ENCODE peak calls at places on chromosomes 12 and 14, in five cellular contexts. Q, W, D, R and Z are unnamed samples.

GRCh38 chr14:51454351-51454750 is 197.4 kb upstream of the FRMD6 start:
- DNase-seq in W (no peak), D (no peak), R (no peak), Q (no peak), Z (no peak)

GRCh38 chr12:115398311-115398781 is 714.4 kb upstream of the TBX3 start:
- DNase-seq in D (no peak), R (no peak), Q (no peak), W (no peak), Z (no peak)

GRCh38 chr14:56474419-56475022 is 105.1 kb upstream of the TMEM260 start:
- DNase-seq in D (peak), Q (no peak), W (no peak), R (peak), Z (no peak)

GRCh38 chr14:53640695-53641094 is 315.9 kb downstream of the BMP4 start:
- DNase-seq in W (no peak), Q (no peak), R (no peak), D (peak), Z (no peak)

GRCh38 chr12:51218607-51219161 is 822 bp upstream of the POU6F1 start:
- DNase-seq in Q (no peak), W (peak), D (no peak), R (no peak), Z (no peak)

GRCh38 chr14:64733899-64734298 is 29.7 kb downstream of the PLEKHG3 start:
- DNase-seq in D (no peak), Q (no peak), W (no peak), R (no peak), Z (no peak)

GRCh38 chr12:69534389-69534822 is 50.9 kb upstream of the CCT2 start:
- DNase-seq in R (peak), D (peak), W (peak), Q (peak), Z (peak)

GRCh38 chr14:61337893-61338292 is 16.5 kb downstream of the PRKCH start:
- DNase-seq in R (no peak), W (no peak), Q (no peak), D (no peak), Z (no peak)

GRCh38 chr12:80316141-80316700 is 127.8 kb upstream of the PTPRQ start:
- DNase-seq in Q (no peak), R (no peak), D (no peak), W (no peak), Z (no peak)

GRCh38 chr12:111066744-111067437 is 146.5 kb upstream of the MYL2 start:
- DNase-seq in Q (no peak), W (no peak), D (no peak), R (no peak), Z (no peak)

GRCh38 chr12:59459966-59460365 is 135.9 kb upstream of the SLC16A7 start:
- DNase-seq in W (no peak), R (no peak), Q (no peak), D (peak), Z (peak)

GRCh38 chr14:85418716-85419115 is 111.2 kb upstream of the FLRT2 start:
- DNase-seq in Q (no peak), R (no peak), D (no peak), W (no peak), Z (no peak)

GRCh38 chr12:55724226-55724939 is 4.2 kb downstream of the RDH5 start:
- DNase-seq in D (peak), W (no peak), Q (no peak), R (no peak), Z (no peak)

GRCh38 chr14:70821916-70822705 is 12.8 kb upstream of the MAP3K9 start:
- DNase-seq in W (peak), D (peak), Q (peak), R (no peak), Z (no peak)

GRCh38 chr14:105177082-105177481 is 4.0 kb downstream of the NUDT14 start:
- DNase-seq in R (no peak), W (no peak), D (no peak), Q (no peak), Z (no peak)

GRCh38 chr14:72054929-72055328 is 122.7 kb downstream of the RGS6 start:
- DNase-seq in W (no peak), Q (no peak), D (no peak), R (no peak), Z (no peak)

GRCh38 chr14:32509632-32510187 is 180.6 kb downstream of the AKAP6 start:
- DNase-seq in R (peak), Q (peak), D (peak), W (peak), Z (no peak)

GRCh38 chr14:69484444-69485113 is at the start of gene PLEKHD1:
- DNase-seq in D (no peak), Q (no peak), R (no peak), W (no peak), Z (no peak)

GRCh38 chr14:54784657-54785056 is 118.0 kb downstream of the GCH1 start:
- DNase-seq in Q (peak), D (no peak), R (no peak), W (no peak), Z (no peak)

GRCh38 chr14:54783660-54784015 is 119.0 kb downstream of the GCH1 start:
- DNase-seq in R (no peak), D (no peak), W (no peak), Q (no peak), Z (no peak)

GRCh38 chr14:54781936-54782802 is 120.5 kb downstream of the GCH1 start:
- DNase-seq in R (no peak), D (no peak), Q (no peak), W (no peak), Z (no peak)

GRCh38 chr14:54784060-54784459 is 118.6 kb downstream of the GCH1 start:
- DNase-seq in R (no peak), W (no peak), Q (peak), D (no peak), Z (no peak)

DNA sequence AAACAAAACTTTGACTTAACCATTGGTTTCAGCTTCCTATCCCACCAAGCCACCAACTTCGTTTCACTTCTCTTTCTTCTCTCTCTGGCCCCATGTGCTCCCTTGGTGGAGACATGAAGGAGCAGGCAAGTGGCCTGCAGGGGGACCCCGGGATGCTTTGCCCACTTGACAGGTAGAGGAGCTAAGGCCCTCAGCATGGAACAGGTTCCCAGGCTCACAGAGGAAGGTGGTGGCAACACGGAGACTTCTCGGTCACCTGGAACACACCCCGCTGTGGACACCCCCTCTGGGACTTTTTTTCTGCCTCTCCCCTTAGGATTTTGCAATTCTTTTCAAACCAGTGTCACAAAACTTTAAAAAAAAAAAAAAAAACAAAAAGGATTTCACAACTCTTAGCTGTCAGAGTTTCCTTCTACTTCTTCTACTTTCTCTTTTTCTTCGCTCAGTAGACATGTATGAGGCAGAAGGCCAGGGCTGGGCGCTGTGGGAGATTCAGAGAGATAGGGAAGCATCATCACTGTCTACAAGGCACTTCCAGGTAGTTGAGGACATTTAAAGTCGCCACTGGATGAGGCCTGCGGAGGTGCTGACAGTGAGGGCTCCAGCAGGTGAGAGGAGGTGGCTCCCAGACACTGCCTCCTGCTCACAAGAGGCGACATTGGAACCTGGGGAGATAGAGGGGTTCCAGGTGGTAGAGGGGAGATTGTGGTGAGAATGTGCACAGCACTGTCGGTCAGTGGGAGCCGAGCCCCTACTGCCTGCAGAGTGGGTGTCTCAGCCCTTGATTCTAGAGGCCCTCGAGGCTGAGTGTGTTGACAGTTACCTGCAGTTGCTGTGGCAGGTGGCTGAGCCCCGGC is 119.6 kb downstream of the GCH1 start:
- DNase-seq in Q (no peak), D (no peak), R (no peak), W (no peak), Z (no peak)
- TF ChIP-seq CTCF in Q (no peak), D (no peak), R (peak), W (no peak), Z (peak)

DNA sequence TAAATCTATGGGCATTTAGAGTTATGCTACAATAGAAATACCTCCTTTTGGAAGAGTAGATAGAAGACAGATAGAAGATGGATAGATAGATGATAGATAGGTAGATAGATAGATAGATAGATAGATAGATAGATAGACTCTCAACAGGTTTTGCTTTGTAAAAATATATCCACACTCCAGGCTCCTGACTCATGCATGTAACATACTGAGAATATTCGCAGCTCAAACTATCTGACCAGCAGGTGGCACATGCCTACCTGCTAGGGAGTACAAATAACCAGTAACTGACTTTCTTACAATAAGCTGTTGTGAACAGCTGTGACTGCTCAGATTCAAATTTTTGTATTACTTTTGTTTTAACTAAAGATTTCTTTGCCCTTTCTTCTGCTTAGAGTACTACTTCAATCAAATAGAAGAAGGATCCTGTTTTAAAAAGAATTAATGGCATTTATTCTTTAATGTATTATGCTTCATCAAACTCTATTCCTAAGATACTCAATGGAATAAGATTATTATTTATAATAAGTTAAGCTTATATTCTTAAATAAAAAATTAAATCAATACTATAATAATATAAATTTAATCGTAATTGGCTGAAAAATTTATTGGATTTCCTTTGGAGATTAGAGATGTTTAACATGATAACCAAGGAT is 15.8 kb upstream of the CPNE8 start:
- DNase-seq in R (peak), D (peak), W (no peak), Q (peak), Z (no peak)
- TF ChIP-seq CTCF in R (peak), D (peak), W (peak), Q (peak), Z (peak)

GRCh38 chr14:34111933-34112332 is 161.1 kb upstream of the EGLN3 start:
- DNase-seq in R (no peak), W (no peak), Q (no peak), D (no peak), Z (no peak)
- TF ChIP-seq CTCF in R (peak), W (no peak), Q (no peak), D (no peak), Z (peak)

DNA sequence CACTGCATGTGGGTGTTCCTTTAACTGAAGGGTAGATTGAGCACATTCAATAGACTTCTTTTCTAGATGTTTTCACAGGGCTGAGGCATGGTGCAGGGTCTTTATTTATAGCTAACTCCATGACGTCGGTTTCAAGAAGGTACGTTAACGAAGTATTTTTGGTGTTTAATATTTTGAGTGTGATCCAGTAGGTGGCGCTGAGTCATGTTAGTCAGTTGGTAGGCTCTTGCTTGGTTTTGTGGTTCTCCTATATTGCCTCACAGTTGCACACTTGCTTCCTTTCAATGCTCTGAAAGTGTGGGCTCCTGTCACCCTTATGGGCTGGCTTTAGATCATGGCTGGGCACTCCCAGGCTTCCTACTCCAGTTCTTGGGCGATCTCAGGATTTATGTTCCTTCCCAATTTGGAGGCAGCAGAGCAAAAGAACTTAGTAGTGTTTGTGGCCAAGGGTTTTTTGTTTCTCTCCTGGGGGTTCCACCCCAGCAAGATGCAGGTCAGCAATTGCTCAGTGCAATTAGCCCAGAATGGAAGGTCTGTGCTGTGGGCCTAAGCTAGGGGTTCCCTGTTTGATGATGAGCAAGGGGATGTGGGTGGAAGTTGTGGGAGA is 471.6 kb upstream of the FOXG1 start:
- DNase-seq in D (peak), Q (no peak), R (no peak), W (no peak), Z (no peak)
- TF ChIP-seq CTCF in D (peak), Q (no peak), R (peak), W (no peak), Z (peak)

GRCh38 chr12:122081697-122082221 is 3.2 kb downstream of the MLXIP start:
- DNase-seq in W (peak), D (peak), Q (peak), R (no peak), Z (no peak)
- TF ChIP-seq CTCF in W (peak), D (no peak), Q (no peak), R (no peak), Z (peak)

DNA sequence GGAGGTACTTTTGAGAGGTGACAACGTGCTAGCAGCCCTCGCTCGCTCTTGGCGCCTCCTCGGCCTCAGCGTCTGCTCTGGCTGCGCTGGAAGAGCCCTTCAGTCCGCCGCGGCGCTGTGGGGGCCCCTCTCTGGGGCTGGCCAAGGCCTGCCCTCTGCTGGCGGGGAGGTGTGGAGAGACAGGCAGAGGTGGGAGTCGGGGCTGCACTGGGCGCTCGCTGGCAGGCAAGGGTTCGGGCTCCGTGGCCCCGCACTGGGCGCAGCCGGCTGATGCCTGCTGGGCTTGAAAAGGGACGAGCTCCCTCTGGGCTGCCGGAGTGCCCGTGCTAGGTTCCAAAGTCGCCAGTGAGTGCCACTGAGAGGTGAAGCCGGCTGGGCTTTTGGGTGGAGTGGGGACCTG is 580.0 kb downstream of the DIO2 start:
- DNase-seq in Q (no peak), W (no peak), R (no peak), D (no peak), Z (no peak)
- TF ChIP-seq CTCF in Q (no peak), W (no peak), R (no peak), D (no peak), Z (no peak)

DNA sequence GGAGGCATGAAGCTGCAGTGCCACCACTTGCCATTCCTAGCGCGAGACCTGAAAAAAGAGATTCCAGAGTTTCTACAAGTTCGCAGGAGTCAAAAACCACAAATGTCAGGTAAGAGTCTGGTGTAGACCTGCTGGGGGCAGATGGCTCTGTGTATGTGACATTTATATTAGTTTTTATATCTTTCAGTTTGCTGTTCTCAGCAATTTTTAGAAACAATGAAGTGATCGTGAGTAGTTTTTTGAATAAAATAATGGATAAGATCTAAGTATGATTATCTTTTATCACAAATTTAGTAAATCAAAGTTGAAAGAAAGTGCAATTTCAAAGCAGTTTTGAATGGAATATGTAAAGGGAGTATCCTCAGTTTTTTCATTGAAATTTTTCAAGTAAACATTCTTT is 9.3 kb downstream of the ZC3H14 start:
- DNase-seq in R (no peak), Q (no peak), W (no peak), D (no peak), Z (no peak)
- TF ChIP-seq CTCF in R (no peak), Q (no peak), W (no peak), D (no peak), Z (no peak)